ENCODE peak calls at places on chromosome 21, in six cellular contexts. One of them, this sample, is unnamed.
A peak's percentile ranks its signal among the peaks of the same experiment; 100 is the strongest.

GRCh38 chr21:21682172-21682571 is 684.0 kb downstream of the NCAM2 start:
- DNase-seq in left lung: no peak
- DNase-seq in prostate gland: no peak
- DNase-seq in A549: no peak
- DNase-seq in esophagus muscularis mucosa: no peak
- DNase-seq in SK-N-SH: no peak
- DNase-seq in this sample: peak; percentile 35

GRCh38 chr21:32322676-32323075 is 24.0 kb downstream of the MRAP start:
- DNase-seq in prostate gland: no peak
- DNase-seq in left lung: no peak
- DNase-seq in esophagus muscularis mucosa: no peak
- DNase-seq in SK-N-SH: no peak
- DNase-seq in A549: no peak
- DNase-seq in this sample: no peak

GRCh38 chr21:40901690-40902089 is 54.7 kb upstream of the DSCAM start:
- DNase-seq in esophagus muscularis mucosa: no peak
- DNase-seq in SK-N-SH: no peak
- DNase-seq in prostate gland: peak; percentile 80
- DNase-seq in left lung: no peak
- DNase-seq in A549: no peak
- DNase-seq in this sample: no peak

GRCh38 chr21:27505516-27505915 is 538.6 kb upstream of the ADAMTS5 start:
- DNase-seq in prostate gland: no peak
- DNase-seq in SK-N-SH: no peak
- DNase-seq in left lung: no peak
- DNase-seq in A549: no peak
- DNase-seq in esophagus muscularis mucosa: no peak
- DNase-seq in this sample: no peak

GRCh38 chr21:27734146-27734545 is 767.3 kb upstream of the ADAMTS5 start:
- DNase-seq in A549: no peak
- DNase-seq in esophagus muscularis mucosa: no peak
- DNase-seq in left lung: no peak
- DNase-seq in SK-N-SH: no peak
- DNase-seq in prostate gland: no peak
- DNase-seq in this sample: no peak

GRCh38 chr21:42969193-42969600 is 5.2 kb upstream of the PKNOX1 start:
- DNase-seq in prostate gland: no peak
- DNase-seq in left lung: no peak
- DNase-seq in A549: no peak
- DNase-seq in SK-N-SH: no peak
- DNase-seq in esophagus muscularis mucosa: no peak
- DNase-seq in this sample: no peak

GRCh38 chr21:17690078-17690494 is 77.4 kb upstream of the BTG3 start:
- DNase-seq in esophagus muscularis mucosa: no peak
- DNase-seq in prostate gland: no peak
- DNase-seq in left lung: no peak
- DNase-seq in A549: no peak
- DNase-seq in SK-N-SH: no peak
- DNase-seq in this sample: no peak

GRCh38 chr21:38439957-38440356 is 58.3 kb downstream of the ERG start:
- DNase-seq in A549: no peak
- DNase-seq in esophagus muscularis mucosa: no peak
- DNase-seq in SK-N-SH: no peak
- DNase-seq in left lung: no peak
- DNase-seq in prostate gland: no peak
- DNase-seq in this sample: no peak

GRCh38 chr21:45096216-45096615 is 21.8 kb downstream of the ADARB1 start:
- DNase-seq in esophagus muscularis mucosa: no peak
- DNase-seq in left lung: no peak
- DNase-seq in prostate gland: no peak
- DNase-seq in A549: no peak
- DNase-seq in SK-N-SH: peak; percentile 65
- DNase-seq in this sample: no peak

GRCh38 chr21:45093064-45093532 is 18.7 kb downstream of the ADARB1 start:
- DNase-seq in prostate gland: no peak
- DNase-seq in SK-N-SH: no peak
- DNase-seq in left lung: no peak
- DNase-seq in A549: no peak
- DNase-seq in esophagus muscularis mucosa: no peak
- DNase-seq in this sample: no peak

GRCh38 chr21:45095505-45095904 is 21.1 kb downstream of the ADARB1 start:
- DNase-seq in A549: no peak
- DNase-seq in left lung: no peak
- DNase-seq in esophagus muscularis mucosa: no peak
- DNase-seq in SK-N-SH: no peak
- DNase-seq in prostate gland: no peak
- DNase-seq in this sample: no peak

GRCh38 chr21:45091540-45092322 is 17.4 kb downstream of the ADARB1 start:
- DNase-seq in left lung: no peak
- DNase-seq in esophagus muscularis mucosa: no peak
- DNase-seq in prostate gland: no peak
- DNase-seq in SK-N-SH: peak; percentile 51
- DNase-seq in A549: no peak
- DNase-seq in this sample: no peak

DNA sequence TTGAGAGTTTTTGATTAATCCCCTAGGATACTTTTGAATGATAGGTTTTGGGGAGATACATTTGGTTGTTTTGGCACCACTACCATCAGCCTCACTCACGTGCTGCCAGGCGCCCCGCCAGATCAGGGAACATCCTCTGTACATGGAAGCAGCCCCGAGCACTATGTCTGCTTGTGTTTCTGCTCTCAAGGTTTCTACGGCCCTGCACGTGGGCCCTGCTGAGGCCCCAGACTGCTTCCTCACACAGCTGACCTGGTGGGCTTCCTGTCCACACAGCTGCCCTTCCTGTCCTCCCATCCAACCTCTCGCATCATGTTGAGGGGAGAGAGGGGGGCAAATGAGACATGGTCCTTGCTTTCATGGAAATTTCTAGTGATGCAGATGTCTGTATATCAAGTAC is 20.0 kb downstream of the ADARB1 start:
- DNase-seq in A549: no peak
- DNase-seq in left lung: no peak
- DNase-seq in SK-N-SH: peak; percentile 63
- DNase-seq in prostate gland: no peak
- DNase-seq in esophagus muscularis mucosa: no peak
- DNase-seq in this sample: no peak
- H3K4me1 ChIP-seq in A549: no peaks in the 10 kb centered on the region
- H3K4me1 ChIP-seq in left lung: peaks cover 12% of the 10 kb centered on the region
- H3K4me1 ChIP-seq in SK-N-SH: peaks cover 70% of the 10 kb centered on the region
- H3K4me1 ChIP-seq in prostate gland: no peaks in the 10 kb centered on the region
- H3K4me1 ChIP-seq in esophagus muscularis mucosa: peaks cover 59% of the 10 kb centered on the region
- H3K4me1 ChIP-seq in this sample: peaks cover 22% of the 10 kb centered on the region

DNA sequence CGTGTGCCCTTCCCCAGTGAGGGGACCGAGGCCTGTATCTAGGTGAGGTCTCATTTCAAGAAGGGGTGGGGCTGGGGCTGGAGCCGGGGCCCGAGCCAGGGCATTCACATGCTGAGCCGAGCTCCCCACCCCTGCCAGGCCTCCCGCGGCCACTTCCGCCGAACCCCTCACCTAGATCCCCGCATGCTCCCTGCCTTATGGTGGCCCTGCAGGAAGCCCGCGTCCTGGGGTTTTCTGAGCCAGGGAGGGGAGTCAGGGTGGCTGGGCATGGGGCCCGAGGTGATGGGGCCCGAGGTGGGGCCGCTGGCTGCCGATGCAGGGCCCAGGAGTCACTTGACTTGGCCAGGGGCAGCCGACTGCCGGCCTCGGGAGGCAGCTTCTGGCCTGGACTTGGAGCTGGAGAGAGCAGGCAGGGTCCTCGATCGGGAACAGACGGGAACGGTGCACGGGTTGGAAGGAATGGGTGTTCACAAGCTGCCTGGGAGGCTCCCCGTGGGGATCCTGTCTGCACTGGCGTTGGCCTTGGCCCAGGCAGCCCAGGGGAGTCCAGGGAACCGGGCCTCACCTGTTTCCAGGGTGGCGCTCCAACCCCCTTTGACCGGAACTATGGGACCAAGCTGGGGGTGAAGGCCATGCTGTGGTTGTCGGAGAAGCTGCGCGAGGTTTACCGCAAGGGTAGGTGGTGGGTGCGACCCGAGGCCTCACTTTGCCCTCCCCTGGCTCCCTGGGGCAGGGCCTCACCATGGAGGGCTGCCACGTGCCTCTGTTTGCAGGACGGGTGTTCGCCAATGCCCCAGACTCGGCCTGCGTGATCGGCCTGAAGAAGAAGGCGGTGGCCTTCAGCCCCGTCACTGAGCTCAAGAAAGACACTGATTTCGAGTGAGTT is 13.6 kb downstream of the CFAP410 start:
- DNase-seq in left lung: no peak
- DNase-seq in A549: no peak
- DNase-seq in prostate gland: no peak
- DNase-seq in SK-N-SH: no peak
- DNase-seq in esophagus muscularis mucosa: no peak
- DNase-seq in this sample: no peak
- H3K4me3 ChIP-seq in left lung: no peak overlapping the region
- H3K4me3 ChIP-seq in A549: no peak overlapping the region
- H3K4me3 ChIP-seq in prostate gland: no peak overlapping the region
- H3K4me3 ChIP-seq in SK-N-SH: no peak overlapping the region
- H3K4me3 ChIP-seq in esophagus muscularis mucosa: no peak overlapping the region
- H3K4me3 ChIP-seq in this sample: no peak overlapping the region

DNA sequence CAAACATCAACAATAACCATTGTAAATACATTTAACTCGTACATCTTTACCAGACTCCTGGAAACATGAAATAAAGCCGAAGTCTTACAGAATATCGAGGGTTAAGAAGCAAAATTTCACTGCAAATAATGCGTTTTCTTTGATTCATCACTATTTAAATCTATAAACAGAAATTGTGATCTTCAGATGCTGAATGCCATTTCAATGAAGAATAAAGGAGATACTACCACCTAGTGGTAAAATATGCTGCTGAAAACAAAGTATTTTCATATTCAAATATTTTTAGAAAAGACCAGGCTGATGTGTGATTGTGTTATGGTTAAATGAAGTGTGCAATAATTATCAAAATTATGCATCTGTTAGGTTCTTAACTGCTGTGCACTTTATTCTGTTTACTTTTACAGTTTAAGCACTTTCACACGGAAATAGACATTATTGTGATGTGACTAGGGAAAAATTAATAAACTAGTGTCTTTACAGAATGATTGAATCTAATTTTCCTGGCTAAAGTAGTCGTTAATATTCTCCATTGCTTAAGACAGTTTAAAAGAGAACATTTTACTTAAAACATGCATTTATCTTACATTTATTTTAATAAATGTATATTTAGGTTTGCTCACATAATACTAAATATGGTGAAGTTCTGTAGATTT is 1093.1 kb downstream of the MRPL39 start:
- DNase-seq in SK-N-SH: peak; percentile 16
- DNase-seq in A549: peak; percentile 0
- DNase-seq in left lung: no peak
- DNase-seq in esophagus muscularis mucosa: no peak
- DNase-seq in prostate gland: no peak
- DNase-seq in this sample: peak; percentile 3
- TF ChIP-seq CTCF in SK-N-SH: peak; percentile 85
- TF ChIP-seq CTCF in A549: no peak
- TF ChIP-seq CTCF in left lung: no peak
- TF ChIP-seq CTCF in esophagus muscularis mucosa: peak; percentile 48
- TF ChIP-seq CTCF in prostate gland: peak; percentile 10
- TF ChIP-seq CTCF in this sample: peak; percentile 53

GRCh38 chr21:29073222-29074006 is at the start of gene CCT8:
- DNase-seq in SK-N-SH: peak; percentile 98
- DNase-seq in left lung: peak; percentile 100
- DNase-seq in esophagus muscularis mucosa: peak; percentile 98
- DNase-seq in A549: peak; percentile 98
- DNase-seq in prostate gland: peak; percentile 99
- DNase-seq in this sample: peak; percentile 100

GRCh38 chr21:29074783-29075182 is 1.3 kb upstream of the CCT8 start:
- DNase-seq in esophagus muscularis mucosa: no peak
- DNase-seq in SK-N-SH: no peak
- DNase-seq in A549: no peak
- DNase-seq in prostate gland: no peak
- DNase-seq in left lung: no peak
- DNase-seq in this sample: no peak

GRCh38 chr21:29075706-29076447 is 2.4 kb upstream of the CCT8 start:
- DNase-seq in left lung: no peak
- DNase-seq in SK-N-SH: no peak
- DNase-seq in prostate gland: no peak
- DNase-seq in A549: no peak
- DNase-seq in esophagus muscularis mucosa: no peak
- DNase-seq in this sample: no peak

GRCh38 chr21:29072873-29073221 is 601 bp downstream of the CCT8 start:
- DNase-seq in A549: peak; percentile 7
- DNase-seq in SK-N-SH: peak; percentile 26
- DNase-seq in esophagus muscularis mucosa: no peak
- DNase-seq in prostate gland: no peak
- DNase-seq in left lung: no peak
- DNase-seq in this sample: peak; percentile 25

GRCh38 chr21:29074007-29074376 is 544 bp upstream of the CCT8 start:
- DNase-seq in esophagus muscularis mucosa: no peak
- DNase-seq in SK-N-SH: no peak
- DNase-seq in prostate gland: no peak
- DNase-seq in A549: no peak
- DNase-seq in left lung: no peak
- DNase-seq in this sample: no peak
- H3K4me1 ChIP-seq in esophagus muscularis mucosa: peaks cover 19% of the 10 kb centered on the region
- H3K4me1 ChIP-seq in SK-N-SH: peaks cover 16% of the 10 kb centered on the region
- H3K4me1 ChIP-seq in prostate gland: peaks cover 14% of the 10 kb centered on the region
- H3K4me1 ChIP-seq in A549: peaks cover 14% of the 10 kb centered on the region
- H3K4me1 ChIP-seq in left lung: peaks cover 25% of the 10 kb centered on the region
- H3K4me1 ChIP-seq in this sample: peaks cover 10% of the 10 kb centered on the region

DNA sequence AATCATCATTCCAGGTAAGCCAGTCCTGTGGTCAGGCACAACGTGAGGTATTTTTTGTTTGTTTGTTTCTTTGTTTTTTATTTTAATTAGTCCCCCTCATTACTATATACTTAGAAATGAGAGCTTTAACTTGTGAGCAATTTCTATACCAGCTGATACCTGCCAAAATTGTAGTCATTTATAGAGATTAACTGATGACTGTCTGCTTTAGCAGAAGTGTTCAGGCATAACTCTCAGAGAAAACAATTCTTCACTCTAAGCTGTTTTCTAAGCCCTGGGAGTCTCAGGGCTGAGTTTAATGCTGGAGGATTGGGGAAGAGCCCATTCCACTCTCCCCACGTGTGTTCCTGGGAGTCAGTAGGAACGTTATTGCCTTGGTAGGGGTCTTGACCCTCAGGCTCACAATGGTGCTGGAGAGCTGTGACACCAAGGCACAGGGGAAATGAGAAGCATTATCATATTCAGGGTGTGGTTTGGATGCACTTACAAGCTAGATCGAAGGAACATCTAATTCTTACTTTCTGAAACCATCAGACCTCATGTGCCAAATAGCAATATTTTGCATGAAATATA is 168.2 kb downstream of the CLIC6 start:
- DNase-seq in A549: no peak
- DNase-seq in prostate gland: no peak
- DNase-seq in SK-N-SH: no peak
- DNase-seq in esophagus muscularis mucosa: no peak
- DNase-seq in left lung: no peak
- DNase-seq in this sample: no peak
- H3K4me3 ChIP-seq in A549: peak overlapping the region; percentile 44
- H3K4me3 ChIP-seq in prostate gland: no peak overlapping the region
- H3K4me3 ChIP-seq in SK-N-SH: no peak overlapping the region
- H3K4me3 ChIP-seq in esophagus muscularis mucosa: no peak overlapping the region
- H3K4me3 ChIP-seq in left lung: no peak overlapping the region
- H3K4me3 ChIP-seq in this sample: no peak overlapping the region

This sample was measured in A673.